ENCODE peak calls at places on chromosomes 12 and 14, in six cellular contexts. E, P, M, A, B and Y are unnamed samples.

GRCh38 chr12:93139028-93139665 is 210.1 kb upstream of the EEA1 start:
- DNase-seq in E (no peak), P (no peak), M (no peak), A (no peak), B (peak; percentile 40), Y (no peak)

GRCh38 chr12:95102916-95103671 is 29.7 kb upstream of the NR2C1 start:
- DNase-seq in E (peak; percentile 73), P (peak; percentile 63), M (peak; percentile 82), A (no peak), B (peak; percentile 73), Y (peak; percentile 90)

GRCh38 chr12:49131973-49132461 is 822 bp upstream of the TUBA1B start:
- DNase-seq in E (no peak), P (no peak), M (peak; percentile 62), A (no peak), B (peak; percentile 28), Y (no peak)

GRCh38 chr12:94172973-94173372 is 24.6 kb downstream of the PLXNC1 start:
- DNase-seq in E (no peak), P (peak; percentile 98), M (no peak), A (no peak), B (no peak), Y (no peak)

GRCh38 chr12:131773582-131774221 is 54.5 kb upstream of the MMP17 start:
- DNase-seq in E (no peak), P (no peak), M (no peak), A (no peak), B (peak; percentile 81), Y (peak; percentile 76)

GRCh38 chr12:32419520-32419960 is 20.2 kb downstream of the FGD4 start:
- DNase-seq in E (no peak), P (no peak), M (no peak), A (no peak), B (no peak), Y (no peak)

GRCh38 chr12:34347367-34347766 is 325.1 kb downstream of the ALG10 start:
- DNase-seq in E (no peak), P (no peak), M (no peak), A (no peak), B (no peak), Y (no peak)

GRCh38 chr14:104731249-104731924 is 7.4 kb downstream of the ADSS1 start:
- DNase-seq in E (peak; percentile 55), P (no peak), M (no peak), A (no peak), B (no peak), Y (no peak)

GRCh38 chr14:47227051-47227600 is 448.3 kb downstream of the MDGA2 start:
- DNase-seq in E (no peak), P (no peak), M (peak; percentile 85), A (no peak), B (no peak), Y (no peak)

GRCh38 chr12:100128509-100128908 is 14.2 kb downstream of the BLTP3B start:
- DNase-seq in E (peak; percentile 19), P (no peak), M (peak; percentile 18), A (no peak), B (no peak), Y (peak; percentile 27)

GRCh38 chr14:100211366-100211765 is 27.6 kb upstream of the YY1 start:
- DNase-seq in E (no peak), P (no peak), M (no peak), A (no peak), B (no peak), Y (no peak)

GRCh38 chr12:115468087-115468510 is 784.1 kb upstream of the TBX3 start:
- DNase-seq in E (no peak), P (no peak), M (no peak), A (no peak), B (no peak), Y (no peak)

GRCh38 chr12:52836042-52836466 is 1.9 kb upstream of the KRT79 start:
- DNase-seq in E (peak; percentile 17), P (peak; percentile 52), M (peak; percentile 40), A (no peak), B (no peak), Y (peak; percentile 14)

GRCh38 chr12:124524231-124524925 is 43.0 kb downstream of the NCOR2 start:
- DNase-seq in E (peak; percentile 37), P (no peak), M (peak; percentile 35), A (no peak), B (no peak), Y (peak; percentile 56)

GRCh38 chr12:30134229-30134628 is 350.5 kb upstream of the TMTC1 start:
- DNase-seq in E (no peak), P (no peak), M (no peak), A (no peak), B (no peak), Y (no peak)

GRCh38 chr12:94092516-94093241 is 55.7 kb upstream of the PLXNC1 start:
- DNase-seq in E (no peak), P (no peak), M (no peak), A (no peak), B (no peak), Y (no peak)